ENCODE peak calls at places on chromosomes 16 and 17, in four cellular contexts. O, F, Q and X are unnamed samples. For H3K36me3 and H3K4me1, the result is how much of the 10 kb centered on the place peaks cover.

GRCh38 chr17:4365628-4366311 is 705 bp downstream of the UBE2G1 start:
- DNase-seq in Q (peak), O (peak), F (peak), X (peak)

GRCh38 chr16:90019543-90020259 is 445 bp upstream of the DBNDD1 start:
- DNase-seq in O (no peak), Q (peak), F (peak), X (peak)

GRCh38 chr17:36686123-36686669 is 84.8 kb downstream of the MRM1 start:
- DNase-seq in F (no peak), O (no peak), Q (no peak), X (no peak)

GRCh38 chr16:29729116-29729521 is 16.7 kb downstream of the C16orf54 start:
- DNase-seq in F (no peak), O (peak), Q (no peak), X (no peak)

GRCh38 chr16:3819741-3820724 is 60.5 kb downstream of the CREBBP start:
- DNase-seq in Q (no peak), O (peak), F (no peak), X (peak)

GRCh38 chr16:65024649-65025243 is 97.1 kb downstream of the CDH11 start:
- DNase-seq in F (no peak), Q (no peak), O (no peak), X (no peak)

GRCh38 chr16:375927-376816 is 5.6 kb downstream of the PGAP6 start:
- DNase-seq in Q (no peak), F (no peak), O (no peak), X (no peak)

GRCh38 chr17:32590974-32591373 is 104.2 kb downstream of the CDK5R1 start:
- DNase-seq in Q (no peak), F (no peak), O (no peak), X (no peak)

GRCh38 chr16:10870137-10870776 is 6.7 kb upstream of the CIITA start:
- DNase-seq in Q (no peak), O (no peak), F (no peak), X (no peak)

GRCh38 chr16:88856122-88856827 is 472 bp downstream of the GALNS start:
- DNase-seq in F (no peak), O (peak), Q (no peak), X (peak)

GRCh38 chr17:74739227-74739831 is 2.3 kb downstream of the RAB37 start:
- DNase-seq in F (no peak), O (no peak), Q (no peak), X (no peak)

GRCh38 chr16:17076121-17076757 is 394.5 kb downstream of the XYLT1 start:
- DNase-seq in F (no peak), Q (no peak), O (no peak), X (no peak)

GRCh38 chr17:58329808-58330543 is 1.4 kb upstream of the TSPOAP1 start:
- DNase-seq in Q (no peak), F (no peak), O (no peak), X (no peak)

GRCh38 chr17:47698749-47699535 is 5.0 kb downstream of the TBKBP1 start:
- DNase-seq in O (peak), F (peak), Q (peak), X (peak)

GRCh38 chr16:64974381-64974780 is 147.5 kb downstream of the CDH11 start:
- DNase-seq in F (no peak), Q (no peak), O (no peak), X (no peak)

GRCh38 chr16:19389246-19389645 is 28.4 kb upstream of the TMC5 start:
- DNase-seq in F (peak), O (peak), Q (no peak), X (peak)

GRCh38 chr16:1363501-1364041 is 11.8 kb downstream of the GNPTG start:
- DNase-seq in O (peak), Q (peak), F (peak), X (peak)

GRCh38 chr16:6709736-6710135 is 622.9 kb upstream of the RBFOX1 start:
- DNase-seq in Q (no peak), F (no peak), O (no peak), X (no peak)

DNA sequence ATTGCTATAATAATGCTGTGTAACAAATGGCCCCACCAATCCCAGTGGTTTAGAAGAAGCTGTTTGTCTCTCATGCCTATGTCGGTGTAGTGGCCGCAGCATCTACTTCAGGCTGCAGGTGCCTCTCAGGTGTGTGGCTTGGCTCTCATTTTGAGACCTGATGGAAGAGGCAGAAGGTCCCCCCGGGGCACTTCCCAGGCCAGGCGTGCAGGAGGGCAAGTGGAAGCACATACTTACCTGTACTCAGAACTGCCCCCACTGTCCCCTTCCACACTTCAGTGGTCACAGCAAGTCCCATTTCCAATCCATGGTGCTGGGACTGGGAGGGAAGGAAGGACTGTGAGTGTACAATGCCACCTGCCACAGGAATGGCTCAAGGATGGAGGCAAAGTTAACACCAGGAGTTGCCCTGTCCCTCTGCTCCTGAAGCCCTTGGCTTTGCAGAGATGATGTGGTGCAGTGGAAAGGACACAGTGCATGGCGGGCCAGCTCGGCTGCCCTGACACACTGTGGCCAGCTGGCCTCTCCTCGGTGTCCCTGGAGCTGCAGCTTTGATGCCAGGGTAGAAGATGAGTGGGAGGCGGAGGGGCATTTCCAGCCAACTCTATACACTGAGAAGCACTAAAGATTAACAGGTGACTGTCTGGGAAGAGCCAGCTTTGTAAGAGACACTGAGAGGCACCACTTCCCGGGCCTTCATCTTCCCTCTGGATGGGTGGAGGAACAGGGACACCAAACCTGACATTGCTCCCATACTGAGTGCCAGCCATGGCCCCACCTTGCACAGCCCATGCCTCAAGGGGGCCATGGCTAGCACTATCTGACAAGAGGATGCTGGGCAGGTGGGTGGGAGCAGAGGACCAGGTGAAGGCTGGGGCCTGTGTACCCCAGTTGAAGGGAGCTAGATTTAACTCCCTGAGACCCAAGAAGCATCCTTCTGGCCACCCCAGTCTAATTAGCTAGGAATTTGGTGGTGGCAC is 105.9 kb downstream of the METRNL start:
- DNase-seq in F (no peak), O (no peak), Q (peak), X (no peak)
- H3K36me3 ChIP-seq in F (under half), O (under half), Q (under half), X (under half)

GRCh38 chr17:1108810-1109605 is 70.8 kb downstream of the ABR start:
- DNase-seq in F (peak), O (peak), Q (peak), X (peak)
- H3K4me1 ChIP-seq in F (under half), O (under half), Q (half or more), X (half or more)

GRCh38 chr17:64520359-64520758 is 13.6 kb downstream of the CEP95 start:
- DNase-seq in O (no peak), F (no peak), Q (no peak), X (no peak)
- H3K36me3 ChIP-seq in O (under half), F (under half), Q (under half), X (under half)

GRCh38 chr17:76415786-76416185 is 31.4 kb downstream of the SPHK1 start:
- DNase-seq in O (no peak), Q (no peak), F (no peak), X (no peak)
- H3K4me1 ChIP-seq in O (under half), Q (under half), F (under half), X (under half)

GRCh38 chr17:31241116-31241515 is 55.9 kb downstream of the OMG start:
- DNase-seq in F (no peak), O (no peak), Q (no peak), X (no peak)
- H3K36me3 ChIP-seq in F (under half), O (under half), Q (under half), X (under half)

GRCh38 chr17:8382052-8382879 is 727 bp downstream of the RPL26 start:
- DNase-seq in Q (no peak), F (no peak), O (no peak), X (no peak)

GRCh38 chr17:8377422-8377821 is 918 bp upstream of the KRABD2 start:
- DNase-seq in Q (no peak), F (no peak), O (no peak), X (no peak)

GRCh38 chr17:8383143-8383974 is at the start of gene RPL26:
- DNase-seq in O (peak), F (peak), Q (peak), X (peak)

GRCh38 chr17:8382880-8383142 is 182 bp downstream of the RPL26 start:
- DNase-seq in O (no peak), Q (no peak), F (no peak), X (no peak)

GRCh38 chr17:8380049-8380448 is 2.9 kb downstream of the RPL26 start:
- DNase-seq in O (no peak), Q (no peak), F (no peak), X (no peak)
- H3K4me1 ChIP-seq in O (under half), Q (under half), F (half or more), X (under half)

DNA sequence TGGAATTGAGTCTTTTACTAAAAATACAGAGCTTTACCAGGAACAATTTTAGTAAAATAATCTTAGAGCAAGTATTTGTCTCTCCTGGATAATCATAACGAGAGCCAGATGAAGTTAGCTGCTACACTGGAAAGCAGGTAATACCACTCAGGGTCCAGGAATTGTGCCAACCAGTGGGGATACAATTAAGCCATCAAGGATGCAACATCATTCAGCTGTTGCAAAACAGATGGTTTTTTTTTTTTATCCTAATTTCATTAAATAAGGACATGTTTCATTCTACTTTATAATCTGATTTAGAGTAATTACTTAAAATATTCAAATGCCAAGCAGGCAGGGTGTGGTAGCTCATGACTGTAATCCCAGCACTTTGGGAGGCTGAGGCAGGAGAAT is 10.2 kb downstream of the MMD start:
- DNase-seq in O (no peak), F (no peak), Q (no peak), X (no peak)
- H3K36me3 ChIP-seq in O (under half), F (under half), Q (under half), X (under half)

GRCh38 chr16:22192261-22193133 is 13.6 kb upstream of the EEF2K start:
- DNase-seq in F (peak), Q (peak), O (peak), X (peak)

GRCh38 chr16:22195695-22196558 is 10.2 kb upstream of the EEF2K start:
- DNase-seq in F (peak), O (peak), Q (peak), X (peak)

GRCh38 chr16:22194707-22195444 is 11.2 kb upstream of the EEF2K start:
- DNase-seq in F (no peak), Q (no peak), O (no peak), X (no peak)

GRCh38 chr16:22193134-22193411 is 13.0 kb upstream of the EEF2K start:
- DNase-seq in F (no peak), Q (no peak), O (no peak), X (no peak)

GRCh38 chr16:22195445-22195694 is 10.7 kb upstream of the EEF2K start:
- DNase-seq in F (no peak), Q (no peak), O (no peak), X (no peak)
- H3K4me1 ChIP-seq in F (under half), Q (under half), O (under half), X (under half)

GRCh38 chr17:68942389-68942788 is 12.8 kb downstream of the ABCA8 start:
- DNase-seq in Q (no peak), O (no peak), F (no peak), X (no peak)
- H3K36me3 ChIP-seq in Q (under half), O (under half), F (under half), X (under half)

GRCh38 chr17:81403040-81403467 is 7.8 kb downstream of the BAHCC1 start:
- DNase-seq in O (no peak), F (no peak), Q (no peak), X (no peak)

GRCh38 chr17:81403671-81404534 is 8.6 kb downstream of the BAHCC1 start:
- DNase-seq in F (no peak), O (no peak), Q (no peak), X (no peak)

GRCh38 chr17:81404557-81405165 is 9.4 kb downstream of the BAHCC1 start:
- DNase-seq in O (peak), F (no peak), Q (no peak), X (peak)

GRCh38 chr17:81406117-81406953 is 11.1 kb downstream of the BAHCC1 start:
- DNase-seq in O (no peak), F (no peak), Q (no peak), X (peak)

DNA sequence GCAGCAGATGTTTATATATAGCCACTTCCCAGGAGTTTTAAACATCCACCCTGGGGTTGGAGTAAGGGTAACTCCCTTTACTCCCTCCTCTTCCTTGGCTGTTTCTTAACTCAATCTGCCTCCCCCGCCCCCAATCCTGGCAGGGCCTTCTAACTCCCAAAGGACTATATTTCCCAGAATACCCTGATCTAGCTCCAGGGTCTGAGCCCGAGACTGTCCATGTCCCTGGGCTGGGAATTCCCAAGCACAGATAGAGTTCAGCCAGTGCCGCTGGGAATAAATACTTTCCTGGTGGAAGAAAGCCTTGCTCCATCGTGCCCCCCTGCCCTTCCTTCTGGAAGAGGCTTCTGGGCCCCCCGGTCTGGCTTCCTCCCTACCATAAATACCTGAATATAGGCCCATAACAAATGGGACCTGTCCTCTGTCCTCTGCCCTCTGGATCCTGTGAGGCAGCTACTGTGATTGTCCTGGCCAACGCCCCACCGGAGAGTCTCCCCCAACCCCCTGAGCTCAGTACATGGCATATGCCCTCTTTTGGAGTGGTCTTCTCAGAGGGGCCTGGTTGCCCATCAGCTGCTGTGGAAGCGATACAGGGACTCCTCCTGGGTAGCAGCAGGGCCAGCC is 10.2 kb downstream of the BAHCC1 start:
- DNase-seq in O (no peak), F (no peak), Q (no peak), X (no peak)
- H3K4me1 ChIP-seq in O (under half), F (under half), Q (half or more), X (under half)